ENCODE peak calls at places on chromosomes 6 and 20, in eight cellular contexts. V is germinal center; I is NCI-H460; Q is pancreas; R is GM10248; U is endodermal cell; E is stimulated activated CD4-positive, alpha-beta T cell treated with anti-CD3 and anti-CD28 coated beads, Interleukin-4, amount 100 ng/mL, for 24 hours; B is HuH-7. D is an unnamed sample.

GRCh38 chr6:115663681-115664080 is 397.0 kb downstream of the FRK start:
- DNase-seq in V (no peak), I (no peak), Q (no peak), R (no peak), U (no peak), E (no peak), B (no peak), D (no peak)

GRCh38 chr20:44834693-44835092 is 24.3 kb upstream of the RIMS4 start:
- DNase-seq in V (no peak), I (no peak), Q (no peak), R (no peak), U (no peak), E (no peak), B (no peak), D (no peak)

GRCh38 chr6:31792741-31793140 is 2.8 kb downstream of the VARS1 start:
- DNase-seq in V (no peak), I (no peak), Q (peak), R (peak), U (no peak), E (no peak), B (no peak), D (no peak)

GRCh38 chr6:52849137-52849536 is 8.5 kb upstream of the GSTA5 start:
- DNase-seq in V (no peak), I (no peak), Q (no peak), R (no peak), U (no peak), E (no peak), B (no peak), D (no peak)

GRCh38 chr6:101396552-101397173 is 3.2 kb downstream of the GRIK2 start:
- DNase-seq in V (no peak), I (peak), Q (peak), R (peak), U (peak), E (peak), B (peak), D (no peak)

GRCh38 chr6:134515976-134516375 is 198.1 kb upstream of the SGK1 start:
- DNase-seq in V (no peak), I (no peak), Q (no peak), R (no peak), U (no peak), E (no peak), B (no peak), D (no peak)

GRCh38 chr20:38186788-38187221 is 21.7 kb upstream of the TGM2 start:
- DNase-seq in V (no peak), I (no peak), Q (no peak), R (no peak), U (peak), E (no peak), B (no peak), D (no peak)

GRCh38 chr20:44576297-44576696 is 6.1 kb upstream of the PKIG start:
- DNase-seq in V (peak), I (no peak), Q (no peak), R (peak), U (no peak), E (no peak), B (peak), D (no peak)

GRCh38 chr6:26501482-26501986 is 1.4 kb downstream of the BTN1A1 start:
- DNase-seq in V (peak), I (no peak), Q (peak), R (peak), U (peak), E (peak), B (no peak), D (no peak)

GRCh38 chr20:37545516-37545915 is 17.8 kb upstream of the BLCAP start:
- DNase-seq in V (no peak), I (no peak), Q (no peak), R (no peak), U (no peak), E (no peak), B (no peak), D (no peak)

GRCh38 chr6:18235524-18235923 is 28.8 kb downstream of the DEK start:
- DNase-seq in V (no peak), I (no peak), Q (no peak), R (no peak), U (no peak), E (no peak), B (no peak), D (no peak)

GRCh38 chr20:22723659-22724058 is 139.3 kb upstream of the FOXA2 start:
- DNase-seq in V (no peak), I (no peak), Q (no peak), R (no peak), U (no peak), E (no peak), B (no peak), D (no peak)

D was measured in D721Med.